ENCODE peak calls at places on chromosome 1, in five cellular contexts. D is psoas muscle, F is Panc1, S is lower lobe of right lung, T is cardiac muscle cell. H is an unnamed sample.

GRCh38 chr1:154407866-154408777 is 3.0 kb downstream of the IL6R start:
- DNase-seq in D (no peak), S (peak; percentile 40), T (no peak), F (no peak), H (no peak)

GRCh38 chr1:184610872-184611614 is 143.6 kb downstream of the EDEM3 start:
- DNase-seq in T (no peak), S (no peak), D (no peak), F (no peak), H (no peak)

GRCh38 chr1:181150842-181151241 is 62.3 kb downstream of the IER5 start:
- DNase-seq in T (no peak), D (no peak), S (no peak), F (no peak), H (no peak)

GRCh38 chr1:9838946-9839345 is 15.2 kb upstream of the CLSTN1 start:
- DNase-seq in T (no peak), D (no peak), F (no peak), S (no peak), H (no peak)

GRCh38 chr1:209455133-209455532 is 128.4 kb upstream of the CAMK1G start:
- DNase-seq in D (no peak), F (no peak), T (no peak), S (no peak), H (no peak)

GRCh38 chr1:226650236-226650841 is 88.7 kb downstream of the ITPKB start:
- DNase-seq in S (peak; percentile 42), T (no peak), D (peak; percentile 9), F (no peak), H (no peak)

GRCh38 chr1:36225298-36225899 is 1.2 kb downstream of the THRAP3 start:
- DNase-seq in T (no peak), F (no peak), D (no peak), S (no peak), H (peak; percentile 64)

GRCh38 chr1:33634806-33635205 is 162.4 kb downstream of the ZSCAN20 start:
- DNase-seq in D (no peak), F (no peak), T (peak; percentile 62), S (no peak), H (peak; percentile 54)

GRCh38 chr1:61770131-61770530 is 27.9 kb downstream of the PATJ start:
- DNase-seq in S (no peak), T (no peak), D (no peak), F (no peak), H (no peak)

GRCh38 chr1:236176337-236177336 is 34.3 kb downstream of the GPR137B start:
- DNase-seq in T (no peak), S (no peak), F (no peak), D (no peak), H (no peak)

GRCh38 chr1:22053018-22053860 is 730 bp downstream of the CDC42 start:
- DNase-seq in S (peak; percentile 81), F (peak; percentile 36), D (peak; percentile 70), T (peak; percentile 83), H (peak; percentile 75)

GRCh38 chr1:26618561-26618960 is 77.3 kb upstream of the ARID1A start:
- DNase-seq in S (no peak), F (no peak), D (no peak), T (no peak), H (no peak)

GRCh38 chr1:214637722-214638473 is 34.9 kb downstream of the CENPF start:
- DNase-seq in D (no peak), S (no peak), T (peak; percentile 40), F (no peak), H (no peak)

GRCh38 chr1:219414250-219414649 is 198.7 kb downstream of the ZC3H11B start:
- DNase-seq in T (no peak), D (no peak), F (no peak), S (no peak), H (no peak)

GRCh38 chr1:11690669-11691301 is 725 bp upstream of the DRAXIN start:
- DNase-seq in D (no peak), T (peak; percentile 41), F (no peak), S (no peak), H (no peak)

GRCh38 chr1:1306070-1306660 is 1.6 kb downstream of the ACAP3 start:
- DNase-seq in S (no peak), D (no peak), T (no peak), F (no peak), H (no peak)

GRCh38 chr1:44147582-44147981 is 6.2 kb upstream of the KLF18 start:
- DNase-seq in F (no peak), T (no peak), S (no peak), D (no peak), H (no peak)

GRCh38 chr1:184636156-184636448 is 118.6 kb downstream of the EDEM3 start:
- DNase-seq in F (no peak), T (no peak), S (no peak), D (peak; percentile 58), H (no peak)

GRCh38 chr1:155254228-155254713 is 1.0 kb downstream of the ENTREP3 start:
- DNase-seq in D (no peak), S (no peak), T (no peak), F (no peak), H (no peak)

GRCh38 chr1:20840731-20841130 is 53.6 kb upstream of the HP1BP3 start:
- DNase-seq in D (no peak), T (no peak), S (no peak), F (no peak), H (no peak)

GRCh38 chr1:186454996-186455395 is 5.9 kb downstream of the PDC start:
- DNase-seq in S (no peak), F (no peak), T (no peak), D (no peak), H (no peak)

GRCh38 chr1:27960762-27961645 is 1.2 kb downstream of the XKR8 start:
- DNase-seq in D (no peak), F (no peak), S (no peak), T (no peak), H (peak; percentile 79)

GRCh38 chr1:206025283-206025820 is 1.7 kb upstream of the CTSE start:
- DNase-seq in F (no peak), D (no peak), S (no peak), T (no peak), H (no peak)

GRCh38 chr1:180503274-180503862 is 991 bp upstream of the ACBD6 start:
- DNase-seq in S (no peak), D (no peak), T (no peak), F (no peak), H (no peak)

GRCh38 chr1:97350662-97351061 is 570.2 kb downstream of the DPYD start:
- DNase-seq in F (no peak), T (no peak), D (no peak), S (no peak), H (no peak)

GRCh38 chr1:223129229-223129851 is 13.7 kb downstream of the TLR5 start:
- DNase-seq in S (peak; percentile 86), F (no peak), T (peak; percentile 76), D (peak; percentile 80), H (peak; percentile 81)

GRCh38 chr1:94325379-94326302 is 88.3 kb upstream of the ARHGAP29 start:
- DNase-seq in T (no peak), D (no peak), F (peak; percentile 96), S (no peak), H (no peak)
- H3K4me3 ChIP-seq in T (no peak overlapping the region), D (no peak overlapping the region), F (no peak overlapping the region), S (no peak overlapping the region), H (no peak overlapping the region)

GRCh38 chr1:86356247-86356646 is 39.9 kb downstream of the ODF2L start:
- DNase-seq in T (no peak), F (no peak), D (no peak), S (peak; percentile 39), H (no peak)
- TF ChIP-seq CTCF in T (peak; percentile 33), F (peak; percentile 51), D (peak; percentile 33), S (no peak), H (no peak)

GRCh38 chr1:232538943-232539302 is 91.0 kb downstream of the SIPA1L2 start:
- DNase-seq in D (no peak), T (no peak), F (no peak), S (no peak), H (no peak)

GRCh38 chr1:232543194-232543593 is 86.7 kb downstream of the SIPA1L2 start:
- DNase-seq in T (no peak), D (no peak), S (no peak), F (no peak), H (no peak)

GRCh38 chr1:232542633-232543032 is 87.3 kb downstream of the SIPA1L2 start:
- DNase-seq in F (no peak), S (no peak), T (no peak), D (no peak), H (no peak)

GRCh38 chr1:232534552-232535517 is 95.1 kb downstream of the SIPA1L2 start:
- DNase-seq in S (no peak), F (no peak), D (no peak), T (no peak), H (no peak)

DNA sequence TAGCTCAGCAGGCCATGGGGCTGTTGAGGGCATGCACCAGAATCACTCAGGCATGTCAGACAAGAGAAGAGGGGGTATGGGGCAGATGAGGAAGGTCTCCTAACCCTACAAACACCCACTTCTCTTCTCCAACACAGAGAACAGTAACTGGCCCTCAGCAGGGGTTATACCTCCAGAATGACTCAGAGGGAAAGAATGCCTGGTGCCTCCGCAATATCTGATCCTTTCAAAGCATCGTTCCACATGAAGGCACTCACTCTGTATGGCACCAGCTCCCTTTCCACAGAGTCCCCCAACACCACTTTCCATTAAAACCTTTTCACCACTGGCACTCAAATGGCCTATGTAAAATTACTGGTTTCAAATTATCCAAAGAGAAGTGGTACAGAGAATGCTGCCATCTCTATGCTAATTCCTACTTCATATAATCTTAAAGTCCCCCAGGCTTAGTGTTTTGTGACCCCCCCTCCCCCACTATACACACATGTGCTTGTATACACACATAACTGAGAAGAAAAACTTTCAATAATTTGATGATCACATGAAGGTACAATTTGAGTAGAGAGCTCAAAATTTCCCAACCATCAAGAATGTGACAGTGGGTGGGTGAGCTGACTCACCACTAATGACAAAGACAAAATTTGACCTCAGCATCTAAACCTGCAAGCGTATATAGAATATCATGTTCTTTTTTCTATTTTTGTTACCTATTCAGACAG is 91.5 kb downstream of the SIPA1L2 start:
- DNase-seq in F (no peak), S (no peak), T (peak; percentile 21), D (no peak), H (no peak)
- H3K4me1 ChIP-seq in F (peaks cover 20% of the 10 kb centered on the region), S (no peaks in the 10 kb centered on the region), T (peaks cover 25% of the 10 kb centered on the region), D (peaks cover 23% of the 10 kb centered on the region), H (no peaks in the 10 kb centered on the region)

GRCh38 chr1:64570267-64570666 is 100.3 kb downstream of the CACHD1 start:
- DNase-seq in D (no peak), F (no peak), T (no peak), S (no peak), H (no peak)

GRCh38 chr1:64569376-64569775 is 99.4 kb downstream of the CACHD1 start:
- DNase-seq in D (no peak), F (no peak), T (no peak), S (no peak), H (no peak)

GRCh38 chr1:64574301-64574700 is 104.4 kb downstream of the CACHD1 start:
- DNase-seq in D (no peak), F (no peak), T (no peak), S (no peak), H (peak; percentile 43)

DNA sequence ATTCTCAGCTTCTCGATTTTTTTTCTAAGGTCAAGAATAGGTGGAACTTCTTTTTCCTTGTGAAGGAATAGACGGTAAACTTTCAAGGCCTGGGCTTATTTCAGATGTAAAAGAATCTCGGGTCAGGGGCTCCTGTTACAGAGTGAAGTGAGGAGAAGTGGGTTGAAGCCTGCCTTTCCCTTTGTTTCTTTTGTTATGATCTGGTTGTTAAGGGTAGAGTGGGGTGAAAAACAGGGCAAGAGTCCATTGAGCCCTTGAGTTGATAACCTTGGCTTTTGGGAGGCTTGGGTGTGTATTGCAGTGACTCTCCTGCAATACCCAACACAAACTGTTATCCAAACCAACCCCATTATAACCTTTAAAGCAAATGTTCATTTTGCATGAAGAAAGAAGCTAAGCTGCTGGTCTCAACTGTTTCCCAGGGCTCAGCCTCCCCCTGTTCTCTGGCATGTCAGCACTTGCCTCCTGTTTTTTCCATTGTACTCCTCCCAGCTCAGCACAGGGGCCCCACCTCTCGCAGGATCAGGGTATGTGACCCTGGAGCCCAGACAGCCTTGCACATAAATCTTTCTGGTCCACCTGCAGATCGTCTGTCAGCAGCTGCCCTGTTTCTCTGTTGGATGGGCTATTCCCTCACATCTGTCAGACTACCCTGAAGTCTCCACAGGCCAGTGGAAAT is 102.4 kb downstream of the CACHD1 start:
- DNase-seq in T (peak; percentile 93), D (no peak), F (no peak), S (no peak), H (no peak)
- H3K4me3 ChIP-seq in T (no peak overlapping the region), D (no peak overlapping the region), F (no peak overlapping the region), S (no peak overlapping the region), H (no peak overlapping the region)

H was measured in adrenal gland.